ENCODE peak calls at places on chromosomes 4 and X, in four cellular contexts. Q is K562, Z is HepG2, S is GM12878. B is an unnamed sample.

GRCh38 chrX:56231706-56232105 is 450 bp upstream of the KLF8 start:
- DNase-seq in Q (no peak), Z (no peak), S (no peak), B (no peak)

GRCh38 chr4:153451931-153452660 is 14.1 kb upstream of the TMEM131L start:
- DNase-seq in Q (no peak), Z (no peak), S (no peak), B (no peak)

GRCh38 chrX:70422886-70423336 is at the start of gene GDPD2:
- DNase-seq in Q (no peak), Z (peak), S (no peak), B (peak)

GRCh38 chrX:153523269-153523668 is 5.8 kb downstream of the ATP2B3 start:
- DNase-seq in Q (no peak), Z (no peak), S (no peak), B (no peak)

GRCh38 chrX:126836195-126836594 is 16.7 kb downstream of the PRR32 start:
- DNase-seq in Q (no peak), Z (no peak), S (no peak), B (no peak)

GRCh38 chr4:177339794-177340374 is 30.2 kb downstream of the NEIL3 start:
- DNase-seq in Q (peak), Z (peak), S (peak), B (peak)

GRCh38 chr4:167000141-167000852 is 234.0 kb downstream of the SPOCK3 start:
- DNase-seq in Q (no peak), Z (no peak), S (no peak), B (no peak)

GRCh38 chr4:86848136-86848535 is 1.0 kb downstream of the SLC10A6 start:
- DNase-seq in Q (no peak), Z (no peak), S (no peak), B (no peak)

GRCh38 chr4:77072195-77072753 is 3.5 kb downstream of the CCNI start:
- DNase-seq in Q (no peak), Z (peak), S (no peak), B (no peak)

GRCh38 chr4:107658400-107659326 is 61.4 kb downstream of the PAPSS1 start:
- DNase-seq in Q (no peak), Z (no peak), S (no peak), B (no peak)

GRCh38 chr4:133450813-133451212 is 301.7 kb downstream of the PCDH10 start:
- DNase-seq in Q (no peak), Z (no peak), S (no peak), B (no peak)

GRCh38 chr4:133452669-133453068 is 303.6 kb downstream of the PCDH10 start:
- DNase-seq in Q (no peak), Z (no peak), S (no peak), B (no peak)
- TF ChIP-seq SP1 in Q (no peak), Z (no peak), S (no peak), B (no peak)

GRCh38 chrX:1323315-1323714 is 13.3 kb upstream of the IL3RA start:
- DNase-seq in Q (peak), Z (peak), S (peak), B (peak)
- TF ChIP-seq TARDBP in Q (no peak), Z (no peak), S (no peak), B (no peak)

GRCh38 chr4:121308328-121308663 is 72.5 kb downstream of the QRFPR start:
- DNase-seq in Q (no peak), Z (no peak), S (no peak), B (no peak)
- TF ChIP-seq SP1 in Q (no peak), Z (no peak), S (no peak), B (no peak)

DNA sequence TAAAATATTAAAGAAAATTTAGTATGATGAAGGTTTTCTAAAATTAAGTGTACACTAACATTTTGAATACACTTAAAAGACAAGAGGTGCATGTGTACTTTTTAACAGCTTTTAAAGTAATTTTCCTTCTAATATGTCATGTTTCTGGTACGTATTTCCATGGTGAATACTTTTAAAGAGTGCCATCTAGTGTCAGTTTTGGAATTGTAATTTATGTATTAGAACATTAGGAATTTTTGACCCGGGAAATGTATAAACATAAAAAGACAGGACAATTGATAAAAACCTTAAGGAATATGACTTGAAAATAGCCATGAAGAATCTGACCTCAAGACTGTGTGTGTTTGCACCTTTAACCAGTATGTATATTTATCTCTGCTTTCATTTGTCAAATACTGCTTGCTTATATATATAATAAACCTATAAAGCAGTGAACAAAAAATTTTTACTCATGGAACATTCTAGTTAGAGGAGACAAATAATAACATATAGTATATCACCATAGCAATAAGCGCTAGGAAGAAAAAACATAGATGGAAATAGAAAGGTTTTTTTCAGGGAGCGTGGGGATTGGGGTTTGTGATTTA is 7.2 kb downstream of the GSTCD start:
- DNase-seq in Q (no peak), Z (peak), S (no peak), B (peak)
- TF ChIP-seq TARDBP in Q (no peak), Z (no peak), S (no peak), B (no peak)

DNA sequence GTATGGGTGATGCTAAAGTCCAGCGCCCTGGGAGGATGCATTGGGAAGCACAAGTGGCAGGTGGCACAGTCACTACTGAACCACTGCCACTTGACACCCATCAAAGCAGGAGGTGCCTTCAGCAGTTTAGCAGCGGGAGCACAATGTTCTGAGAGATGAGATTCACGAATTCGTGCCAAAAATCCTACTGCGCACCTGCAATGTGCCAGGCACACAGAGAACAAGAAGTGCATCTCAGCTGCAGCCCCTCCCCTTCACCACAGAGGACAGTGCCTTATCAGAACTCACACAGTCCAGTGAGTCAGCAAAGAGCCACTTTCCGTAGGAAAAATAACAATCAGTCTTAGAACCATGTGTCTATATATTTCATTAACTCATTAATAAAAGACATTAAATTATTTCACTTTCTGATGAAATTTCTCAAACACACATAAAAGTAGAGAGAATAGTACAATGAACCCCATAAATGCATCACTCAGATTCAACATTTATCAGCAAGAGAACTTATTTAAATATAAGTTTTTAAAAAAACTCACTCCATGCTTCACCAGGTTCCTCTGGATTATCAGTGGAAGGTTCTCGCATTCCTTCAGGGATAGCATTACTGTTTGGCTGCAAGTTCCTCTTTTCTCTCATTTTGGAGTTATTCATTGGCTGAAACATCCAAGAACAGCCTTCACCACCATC is 47.0 kb downstream of the BEND2 start:
- DNase-seq in Q (peak), Z (no peak), S (no peak), B (no peak)
- TF ChIP-seq SP1 in Q (no peak), Z (no peak), S (no peak), B (no peak)

GRCh38 chr4:4288098-4288497 is 1.9 kb downstream of the LYAR start:
- DNase-seq in Q (no peak), Z (no peak), S (no peak), B (no peak)

GRCh38 chr4:4289055-4289454 is 899 bp downstream of the LYAR start:
- DNase-seq in Q (no peak), Z (no peak), S (no peak), B (no peak)

GRCh38 chr4:4289575-4289929 is 402 bp downstream of the LYAR start:
- DNase-seq in Q (no peak), Z (no peak), S (no peak), B (no peak)

GRCh38 chr4:4281787-4282186 is 8.2 kb downstream of the LYAR start:
- DNase-seq in Q (no peak), Z (no peak), S (no peak), B (no peak)

GRCh38 chr4:4284827-4285618 is 4.9 kb downstream of the LYAR start:
- DNase-seq in Q (no peak), Z (peak), S (no peak), B (no peak)
- TF ChIP-seq TARDBP in Q (no peak), Z (no peak), S (no peak), B (no peak)

GRCh38 chrX:106906361-106906760 is 3.2 kb upstream of the RIPPLY1 start:
- DNase-seq in Q (no peak), Z (no peak), S (no peak), B (no peak)
- TF ChIP-seq SP1 in Q (no peak), Z (no peak), S (no peak), B (no peak)

GRCh38 chr4:71607780-71608673 is 175.9 kb downstream of the GC start:
- DNase-seq in Q (no peak), Z (peak), S (no peak), B (no peak)
- TF ChIP-seq TARDBP in Q (no peak), Z (no peak), S (no peak), B (no peak)

GRCh38 chrX:18702362-18703195 is 4.9 kb upstream of the PPEF1 start:
- DNase-seq in Q (no peak), Z (no peak), S (no peak), B (no peak)
- TF ChIP-seq SP1 in Q (no peak), Z (no peak), S (no peak), B (no peak)

GRCh38 chrX:42952621-42953020 is 174.7 kb upstream of the PPP1R2C start:
- DNase-seq in Q (no peak), Z (no peak), S (no peak), B (no peak)

GRCh38 chrX:42951747-42952146 is 173.8 kb upstream of the PPP1R2C start:
- DNase-seq in Q (no peak), Z (no peak), S (no peak), B (no peak)

GRCh38 chrX:42955349-42955748 is 177.4 kb upstream of the PPP1R2C start:
- DNase-seq in Q (no peak), Z (no peak), S (peak), B (no peak)

DNA sequence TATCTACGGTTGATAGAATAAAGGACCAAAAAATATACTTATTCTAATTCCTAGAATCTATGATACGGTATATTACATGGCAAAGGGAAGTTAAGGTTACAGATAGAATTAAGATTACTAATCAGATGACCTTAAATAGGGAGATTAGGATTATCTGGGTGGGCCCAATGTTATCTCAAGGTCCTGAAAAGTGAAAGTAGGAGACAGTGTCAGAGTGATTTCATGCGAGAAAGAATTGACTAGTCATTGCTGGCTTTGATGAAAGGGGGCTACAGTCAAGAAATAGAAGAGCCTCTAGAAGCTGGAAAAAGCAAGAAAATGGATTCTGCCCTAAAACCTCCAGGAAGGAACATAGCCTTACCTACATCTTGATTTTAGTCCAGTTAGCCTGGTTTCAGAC is 176.9 kb upstream of the PPP1R2C start:
- DNase-seq in Q (no peak), Z (no peak), S (no peak), B (no peak)
- TF ChIP-seq TARDBP in Q (no peak), Z (no peak), S (no peak), B (no peak)